ENCODE peak calls at places on chromosomes 11 and 22, in eight cellular contexts. R is CD4-positive, alpha-beta T cell; S is renal cortical epithelial cell; P is nephron progenitor cell; C is Daoy; O is Calu3; F is mucosa of gallbladder; G is stromal cell of bone marrow. W is an unnamed sample.

GRCh38 chr22:40603088-40603605 is 33.4 kb downstream of the MRTFA start:
- DNase-seq in S (peak), G (no peak), O (no peak), C (peak), P (no peak), R (no peak), F (no peak), W (no peak)

GRCh38 chr11:35144811-35145210 is 5.8 kb downstream of the CD44 start:
- DNase-seq in S (no peak), F (no peak), C (peak), R (no peak), O (no peak), G (no peak), P (no peak), W (no peak)

GRCh38 chr22:30127749-30128166 is 47.5 kb downstream of the HORMAD2 start:
- DNase-seq in C (no peak), O (no peak), S (peak), F (no peak), P (no peak), R (no peak), G (peak), W (no peak)

GRCh38 chr11:119295178-119295577 is 21.8 kb downstream of the MCAM start:
- DNase-seq in C (no peak), S (no peak), P (no peak), R (no peak), F (no peak), G (no peak), O (no peak), W (no peak)

GRCh38 chr11:45534132-45534531 is 131.3 kb downstream of the CHST1 start:
- DNase-seq in F (no peak), O (no peak), P (no peak), G (no peak), R (no peak), C (no peak), S (no peak), W (no peak)

GRCh38 chr11:17786824-17787525 is 52.4 kb downstream of the KCNC1 start:
- DNase-seq in P (peak), F (no peak), C (peak), G (peak), R (no peak), O (peak), S (peak), W (no peak)

GRCh38 chr22:36350751-36351594 is 36.8 kb downstream of the MYH9 start:
- DNase-seq in O (no peak), F (no peak), R (no peak), G (no peak), C (peak), P (no peak), S (peak), W (no peak)

GRCh38 chr11:17979770-17980371 is 33.0 kb downstream of the SERGEF start:
- DNase-seq in F (peak), G (no peak), C (peak), O (peak), R (peak), S (no peak), P (peak), W (no peak)

GRCh38 chr22:29870574-29870973 is 12.4 kb upstream of the MTMR3 start:
- DNase-seq in R (no peak), F (no peak), G (no peak), O (no peak), P (no peak), C (no peak), S (peak), W (no peak)

GRCh38 chr11:110989734-110990133 is 255.8 kb upstream of the POU2AF2 start:
- DNase-seq in O (no peak), R (no peak), G (no peak), P (no peak), F (no peak), C (no peak), S (peak), W (no peak)

GRCh38 chr22:22661275-22661674 is 16.9 kb downstream of the GGTLC2 start:
- DNase-seq in O (no peak), C (no peak), S (no peak), P (no peak), F (no peak), G (no peak), R (no peak), W (no peak)

GRCh38 chr11:12862761-12863469 is 146.2 kb upstream of the RASSF10 start:
- DNase-seq in S (peak), F (peak), O (no peak), P (peak), G (peak), C (peak), R (no peak), W (no peak)

GRCh38 chr11:100152751-100153150 is 534.3 kb upstream of the ARHGAP42 start:
- DNase-seq in P (no peak), S (no peak), O (no peak), R (no peak), C (no peak), G (no peak), F (no peak), W (no peak)

W was measured in RWPE2.